ENCODE peak calls at places on chromosome 7, in six cellular contexts. One of them, this sample, is unnamed.

GRCh38 chr7:20249924-20250323 is 32.7 kb upstream of the MACC1 start:
- DNase-seq in glutamatergic neuron: no peak
- DNase-seq in NCI-H748 treated with DMSO at 0.1 percent for 48 hours: no peak
- DNase-seq in LHCN-M2: no peak
- DNase-seq in stomach: no peak
- DNase-seq in HFFc6: no peak
- DNase-seq in this sample: no peak

GRCh38 chr7:40903872-40904271 is 769.1 kb downstream of the SUGCT start:
- DNase-seq in glutamatergic neuron: no peak
- DNase-seq in NCI-H748 treated with DMSO at 0.1 percent for 48 hours: no peak
- DNase-seq in LHCN-M2: no peak
- DNase-seq in stomach: no peak
- DNase-seq in HFFc6: no peak
- DNase-seq in this sample: no peak

GRCh38 chr7:4753610-4754432 is 21.6 kb upstream of the AP5Z1 start:
- DNase-seq in glutamatergic neuron: peak
- DNase-seq in NCI-H748 treated with DMSO at 0.1 percent for 48 hours: peak
- DNase-seq in LHCN-M2: peak
- DNase-seq in stomach: peak
- DNase-seq in HFFc6: peak
- DNase-seq in this sample: peak

GRCh38 chr7:108094933-108095710 is 35.0 kb downstream of the LAMB4 start:
- DNase-seq in glutamatergic neuron: peak
- DNase-seq in NCI-H748 treated with DMSO at 0.1 percent for 48 hours: peak
- DNase-seq in LHCN-M2: peak
- DNase-seq in stomach: peak
- DNase-seq in HFFc6: peak
- DNase-seq in this sample: peak

GRCh38 chr7:106206826-106207541 is 77.8 kb downstream of the NAMPT start:
- DNase-seq in glutamatergic neuron: no peak
- DNase-seq in NCI-H748 treated with DMSO at 0.1 percent for 48 hours: no peak
- DNase-seq in LHCN-M2: peak
- DNase-seq in stomach: peak
- DNase-seq in HFFc6: no peak
- DNase-seq in this sample: no peak

GRCh38 chr7:17501461-17502208 is 203.2 kb downstream of the AHR start:
- DNase-seq in glutamatergic neuron: no peak
- DNase-seq in NCI-H748 treated with DMSO at 0.1 percent for 48 hours: no peak
- DNase-seq in LHCN-M2: peak
- DNase-seq in stomach: no peak
- DNase-seq in HFFc6: peak
- DNase-seq in this sample: no peak

GRCh38 chr7:98086231-98086855 is 20.3 kb upstream of the LMTK2 start:
- DNase-seq in glutamatergic neuron: no peak
- DNase-seq in NCI-H748 treated with DMSO at 0.1 percent for 48 hours: no peak
- DNase-seq in LHCN-M2: no peak
- DNase-seq in stomach: peak
- DNase-seq in HFFc6: no peak
- DNase-seq in this sample: no peak

GRCh38 chr7:28999421-28999820 is 41.3 kb upstream of the TRIL start:
- DNase-seq in glutamatergic neuron: no peak
- DNase-seq in NCI-H748 treated with DMSO at 0.1 percent for 48 hours: no peak
- DNase-seq in LHCN-M2: no peak
- DNase-seq in stomach: no peak
- DNase-seq in HFFc6: no peak
- DNase-seq in this sample: no peak

GRCh38 chr7:70143089-70144044 is 545.1 kb downstream of the AUTS2 start:
- DNase-seq in glutamatergic neuron: no peak
- DNase-seq in NCI-H748 treated with DMSO at 0.1 percent for 48 hours: peak
- DNase-seq in LHCN-M2: peak
- DNase-seq in stomach: no peak
- DNase-seq in HFFc6: no peak
- DNase-seq in this sample: no peak

GRCh38 chr7:155524018-155524556 is 22.3 kb downstream of the CNPY1 start:
- DNase-seq in glutamatergic neuron: no peak
- DNase-seq in NCI-H748 treated with DMSO at 0.1 percent for 48 hours: no peak
- DNase-seq in LHCN-M2: no peak
- DNase-seq in stomach: no peak
- DNase-seq in HFFc6: no peak
- DNase-seq in this sample: no peak

GRCh38 chr7:130944997-130945396 is 211.0 kb upstream of the KLF14 start:
- DNase-seq in glutamatergic neuron: no peak
- DNase-seq in NCI-H748 treated with DMSO at 0.1 percent for 48 hours: no peak
- DNase-seq in LHCN-M2: no peak
- DNase-seq in stomach: no peak
- DNase-seq in HFFc6: no peak
- DNase-seq in this sample: no peak

GRCh38 chr7:88280801-88281200 is 25.9 kb downstream of the STEAP4 start:
- DNase-seq in glutamatergic neuron: no peak
- DNase-seq in NCI-H748 treated with DMSO at 0.1 percent for 48 hours: no peak
- DNase-seq in LHCN-M2: peak
- DNase-seq in stomach: no peak
- DNase-seq in HFFc6: no peak
- DNase-seq in this sample: no peak

GRCh38 chr7:86431761-86432160 is 211.9 kb upstream of the GRM3 start:
- DNase-seq in glutamatergic neuron: no peak
- DNase-seq in NCI-H748 treated with DMSO at 0.1 percent for 48 hours: no peak
- DNase-seq in LHCN-M2: no peak
- DNase-seq in stomach: no peak
- DNase-seq in HFFc6: no peak
- DNase-seq in this sample: no peak

GRCh38 chr7:34453150-34453549 is 204.9 kb upstream of the NPSR1 start:
- DNase-seq in glutamatergic neuron: no peak
- DNase-seq in NCI-H748 treated with DMSO at 0.1 percent for 48 hours: no peak
- DNase-seq in LHCN-M2: peak
- DNase-seq in stomach: no peak
- DNase-seq in HFFc6: peak
- DNase-seq in this sample: no peak

This sample was measured in NCI-H2107.